ENCODE peak calls at places on chromosomes 2 and 18, in seven cellular contexts. O is stromal cell of bone marrow, L is fibroblast of the aortic adventitia, R is activated gamma-delta T cell treated with Interleukin-2 at 50 U/mL for 16 hours, C is memory B cell, F is M059J, T is AG09309. Y is an unnamed sample.

GRCh38 chr2:76599732-76600368 is 889.1 kb upstream of the GCFC2 start:
- DNase-seq in T (no peak), R (no peak), O (peak; percentile 23), C (no peak), F (peak; percentile 52), L (peak; percentile 17), Y (peak; percentile 90)

GRCh38 chr2:105038383-105039061 is 653 bp downstream of the MRPS9 start:
- DNase-seq in O (no peak), L (peak; percentile 10), C (no peak), T (no peak), R (no peak), F (no peak), Y (peak; percentile 63)

GRCh38 chr18:48996901-48997463 is 46.2 kb upstream of the SMAD7 start:
- DNase-seq in R (no peak), L (peak; percentile 84), O (peak; percentile 62), F (peak; percentile 99), T (peak; percentile 95), C (no peak), Y (no peak)

GRCh38 chr2:196983934-196984333 is 57.4 kb upstream of the PGAP1 start:
- DNase-seq in F (no peak), C (no peak), T (peak; percentile 62), L (peak; percentile 65), R (no peak), O (no peak), Y (no peak)

GRCh38 chr2:1502891-1503304 is 89.6 kb downstream of the TPO start:
- DNase-seq in O (no peak), L (no peak), R (no peak), C (no peak), T (no peak), F (no peak), Y (no peak)

GRCh38 chr18:66682855-66683322 is 79.0 kb upstream of the CDH19 start:
- DNase-seq in C (no peak), F (no peak), T (no peak), O (no peak), R (no peak), L (no peak), Y (peak; percentile 93)

GRCh38 chr2:223051580-223052375 is at the start of gene KCNE4:
- DNase-seq in O (peak; percentile 69), T (no peak), L (peak; percentile 87), R (no peak), C (no peak), F (peak; percentile 81), Y (no peak)

GRCh38 chr2:158967114-158967730 is 1.2 kb upstream of the TANC1 start:
- DNase-seq in T (no peak), L (no peak), R (no peak), C (no peak), O (no peak), F (no peak), Y (no peak)

GRCh38 chr18:75478996-75479870 is 51.7 kb upstream of the SMIM21 start:
- DNase-seq in R (no peak), L (peak; percentile 79), O (peak; percentile 47), F (peak; percentile 62), T (no peak), C (no peak), Y (peak; percentile 74)

GRCh38 chr18:65990174-65990690 is 239.4 kb downstream of the CDH7 start:
- DNase-seq in F (no peak), L (no peak), R (no peak), O (no peak), T (no peak), C (no peak), Y (no peak)

GRCh38 chr18:9094307-9095226 is 7.9 kb upstream of the NDUFV2 start:
- DNase-seq in F (peak; percentile 84), C (no peak), R (no peak), T (peak; percentile 46), L (peak; percentile 76), O (peak; percentile 68), Y (no peak)

GRCh38 chr2:40302751-40303150 is 149.1 kb downstream of the SLC8A1 start:
- DNase-seq in F (no peak), R (no peak), T (no peak), O (no peak), L (peak; percentile 69), C (no peak), Y (no peak)

GRCh38 chr2:197196737-197197136 is 113.8 kb downstream of the ANKRD44 start:
- DNase-seq in T (no peak), L (no peak), F (peak; percentile 30), C (no peak), O (no peak), R (no peak), Y (no peak)

GRCh38 chr18:31447530-31448191 is at the start of gene DSG3:
- DNase-seq in L (no peak), C (no peak), F (no peak), O (no peak), T (no peak), R (no peak), Y (no peak)

GRCh38 chr2:27016801-27017325 is 15.9 kb upstream of the TMEM214 start:
- DNase-seq in O (peak; percentile 48), F (peak; percentile 70), R (peak; percentile 34), C (peak; percentile 37), L (peak; percentile 87), T (peak; percentile 25), Y (peak; percentile 81)

GRCh38 chr2:68435605-68436004 is 31.5 kb downstream of the FBXO48 start:
- DNase-seq in L (peak; percentile 73), F (no peak), T (peak; percentile 29), O (peak; percentile 49), C (no peak), R (no peak), Y (no peak)

GRCh38 chr2:38147333-38148121 is 71.6 kb upstream of the CYP1B1 start:
- DNase-seq in L (peak; percentile 56), T (no peak), C (no peak), O (no peak), R (no peak), F (peak; percentile 78), Y (no peak)

GRCh38 chr2:148350211-148350610 is 294.3 kb upstream of the EPC2 start:
- DNase-seq in T (peak; percentile 5), C (no peak), R (no peak), L (no peak), F (no peak), O (no peak), Y (no peak)

GRCh38 chr2:200252661-200253067 is 53.8 kb upstream of the SPATS2L start:
- DNase-seq in C (no peak), L (peak; percentile 80), R (no peak), O (peak; percentile 89), F (peak; percentile 54), T (peak; percentile 69), Y (no peak)

GRCh38 chr2:105873721-105874120 is 129.0 kb downstream of the NCK2 start:
- DNase-seq in R (peak; percentile 37), O (peak; percentile 48), F (peak; percentile 81), T (no peak), C (no peak), L (peak; percentile 31), Y (no peak)

GRCh38 chr2:216394888-216395287 is 17.4 kb upstream of the SMARCAL1 start:
- DNase-seq in F (no peak), O (no peak), L (no peak), T (no peak), C (no peak), R (no peak), Y (no peak)

Y was measured in NCI-H146.